ENCODE peak calls at places on chromosomes 3 and 15, in six cellular contexts. R is HepG2, B is HEK293T, W is GM12878, V is IMR-90, G is K562. T is an unnamed sample.

GRCh38 chr15:76176487-76177085 is 116.8 kb downstream of the TMEM266 start:
- DNase-seq in W (no peak), R (no peak), B (no peak), G (no peak), V (no peak), T (no peak)

GRCh38 chr15:100115711-100116090 is 226.1 kb downstream of the ADAMTS17 start:
- DNase-seq in W (no peak), G (no peak), B (no peak), R (no peak), V (peak), T (no peak)

GRCh38 chr3:46566040-46566631 is at the start of gene LRRC2:
- DNase-seq in R (no peak), W (no peak), V (peak), B (no peak), G (no peak), T (no peak)

GRCh38 chr15:72203507-72203837 is 5.9 kb upstream of the GRAMD2A start:
- DNase-seq in B (no peak), V (peak), R (no peak), W (no peak), G (no peak), T (peak)

GRCh38 chr15:39074341-39074740 is 506.5 kb upstream of the THBS1 start:
- DNase-seq in V (peak), G (no peak), W (no peak), B (no peak), R (no peak), T (no peak)

GRCh38 chr3:53806182-53807116 is 39.8 kb downstream of the CHDH start:
- DNase-seq in W (peak), B (no peak), V (peak), R (peak), G (no peak), T (peak)

GRCh38 chr15:99105516-99106341 is 849 bp downstream of the SYNM start:
- DNase-seq in B (no peak), R (no peak), V (peak), G (no peak), W (no peak), T (peak)

GRCh38 chr3:194320744-194321243 is 30.3 kb downstream of the CPN2 start:
- DNase-seq in G (no peak), W (no peak), R (peak), B (no peak), V (no peak), T (no peak)

GRCh38 chr3:106552401-106553043 is 683.7 kb upstream of the CBLB start:
- DNase-seq in G (no peak), W (no peak), R (no peak), B (no peak), V (no peak), T (no peak)

GRCh38 chr3:190514163-190515153 is 573 bp downstream of the IL1RAP start:
- DNase-seq in B (peak), R (peak), G (no peak), W (no peak), V (peak), T (peak)

GRCh38 chr3:127775398-127776109 is 46.8 kb downstream of the MGLL start:
- DNase-seq in V (peak), R (no peak), B (no peak), G (no peak), W (no peak), T (no peak)

GRCh38 chr3:186938716-186939115 is 8.4 kb downstream of the ST6GAL1 start:
- DNase-seq in W (no peak), B (no peak), V (peak), R (no peak), G (peak), T (no peak)

GRCh38 chr3:73927203-73927570 is 302.4 kb upstream of the PDZRN3 start:
- DNase-seq in B (no peak), V (no peak), W (no peak), R (no peak), G (no peak), T (no peak)

GRCh38 chr15:87209891-87210649 is 1046.5 kb downstream of the NTRK3 start:
- DNase-seq in G (no peak), R (no peak), W (no peak), B (no peak), V (no peak), T (no peak)

GRCh38 chr3:51395493-51396213 is 4.6 kb downstream of the RBM15B start:
- DNase-seq in B (no peak), R (no peak), G (no peak), V (peak), W (no peak), T (no peak)

GRCh38 chr15:72983812-72984211 is 68.5 kb upstream of the NEO1 start:
- DNase-seq in B (no peak), R (no peak), V (no peak), G (no peak), W (no peak), T (no peak)

GRCh38 chr15:74995779-74996765 is 709 bp downstream of the SCAMP5 start:
- DNase-seq in W (no peak), V (no peak), R (peak), G (no peak), B (no peak), T (no peak)

GRCh38 chr15:25659251-25659650 is 203.9 kb downstream of the ATP10A start:
- DNase-seq in V (no peak), B (no peak), G (no peak), W (no peak), R (no peak), T (no peak)

GRCh38 chr15:63501256-63502089 is 2.9 kb upstream of the USP3 start:
- DNase-seq in G (no peak), R (peak), B (peak), W (no peak), V (peak), T (peak)

GRCh38 chr3:159945930-159946329 is 42.7 kb upstream of the IL12A start:
- DNase-seq in G (no peak), B (no peak), R (no peak), V (no peak), W (no peak), T (no peak)

GRCh38 chr3:30282052-30282708 is 324.2 kb upstream of the TGFBR2 start:
- DNase-seq in B (no peak), R (peak), V (peak), G (no peak), W (no peak), T (peak)

GRCh38 chr3:146227486-146227885 is 23.4 kb downstream of the PLSCR4 start:
- DNase-seq in W (no peak), R (no peak), B (no peak), G (no peak), V (no peak), T (no peak)

GRCh38 chr3:43366880-43367279 is 80.5 kb downstream of the SNRK start:
- DNase-seq in B (no peak), R (no peak), V (no peak), W (no peak), G (no peak), T (no peak)

GRCh38 chr15:38040615-38041014 is 106.2 kb downstream of the TMCO5A start:
- DNase-seq in V (no peak), W (no peak), B (no peak), R (no peak), G (no peak), T (no peak)

GRCh38 chr3:176068750-176069149 is 1128.5 kb downstream of the TBL1XR1 start:
- DNase-seq in R (no peak), B (no peak), W (no peak), G (no peak), V (no peak), T (no peak)

GRCh38 chr15:60790641-60791040 is 311.7 kb upstream of the ICE2 start:
- DNase-seq in B (no peak), G (no peak), R (no peak), W (no peak), V (no peak), T (no peak)

GRCh38 chr15:26887926-26888666 is 21.2 kb downstream of the GABRA5 start:
- DNase-seq in G (no peak), V (no peak), B (no peak), R (no peak), W (no peak), T (peak)

GRCh38 chr3:54909236-54909635 is 18.6 kb downstream of the LRTM1 start:
- DNase-seq in B (no peak), V (no peak), G (no peak), R (no peak), W (no peak), T (no peak)

GRCh38 chr3:38578081-38578475 is 71.4 kb downstream of the SCN5A start:
- DNase-seq in R (no peak), G (no peak), V (no peak), W (no peak), B (no peak), T (no peak)

GRCh38 chr15:55334997-55335396 is 16.0 kb downstream of the PIGB start:
- DNase-seq in R (peak), W (no peak), G (no peak), B (no peak), V (peak), T (peak)

GRCh38 chr3:192545346-192545745 is 182.0 kb downstream of the FGF12 start:
- DNase-seq in R (no peak), V (no peak), B (no peak), W (no peak), G (no peak), T (no peak)

GRCh38 chr3:125990253-125990970 is 21.4 kb downstream of the ROPN1B start:
- DNase-seq in B (peak), W (peak), G (peak), V (peak), R (peak), T (peak)

GRCh38 chr3:94647131-94647530 is 584.3 kb downstream of the NSUN3 start:
- DNase-seq in G (no peak), B (no peak), V (no peak), W (no peak), R (peak), T (peak)

GRCh38 chr3:169658311-169658931 is 5.1 kb downstream of the MECOM start:
- DNase-seq in R (no peak), W (no peak), B (no peak), V (peak), G (no peak), T (no peak)

GRCh38 chr3:105649469-105649868 is 219.3 kb downstream of the CBLB start:
- DNase-seq in R (no peak), W (no peak), B (no peak), G (no peak), V (no peak), T (no peak)

GRCh38 chr15:48710952-48711495 is 65.5 kb upstream of the FBN1 start:
- DNase-seq in V (no peak), R (no peak), B (no peak), G (no peak), W (no peak), T (no peak)

GRCh38 chr15:51982013-51982769 is 10.6 kb upstream of the LEO1 start:
- DNase-seq in B (peak), G (peak), R (peak), W (peak), V (peak), T (peak)

GRCh38 chr3:46908986-46909534 is 31.5 kb downstream of the PTH1R start:
- DNase-seq in V (no peak), G (no peak), R (no peak), B (no peak), W (no peak), T (no peak)

GRCh38 chr3:119311191-119311925 is 17.2 kb downstream of the ARHGAP31 start:
- DNase-seq in W (no peak), G (no peak), R (no peak), B (no peak), V (peak), T (peak)

GRCh38 chr3:185630182-185630622 is 44.1 kb downstream of the SENP2 start:
- DNase-seq in B (no peak), R (no peak), V (peak), G (no peak), W (no peak), T (no peak)

GRCh38 chr3:196280689-196281463 is 6.7 kb downstream of the PCYT1A start:
- DNase-seq in R (no peak), W (no peak), G (no peak), V (no peak), B (no peak), T (no peak)
- TF ChIP-seq BHLHE40 in R (no peak), W (no peak), G (no peak), V (no peak), B (no peak), T (no peak)

GRCh38 chr15:92393287-92393993 is at the start of gene ST8SIA2:
- DNase-seq in W (no peak), V (no peak), G (no peak), R (no peak), B (peak), T (peak)
- TF ChIP-seq BHLHE40 in W (no peak), V (no peak), G (no peak), R (no peak), B (no peak), T (no peak)

DNA sequence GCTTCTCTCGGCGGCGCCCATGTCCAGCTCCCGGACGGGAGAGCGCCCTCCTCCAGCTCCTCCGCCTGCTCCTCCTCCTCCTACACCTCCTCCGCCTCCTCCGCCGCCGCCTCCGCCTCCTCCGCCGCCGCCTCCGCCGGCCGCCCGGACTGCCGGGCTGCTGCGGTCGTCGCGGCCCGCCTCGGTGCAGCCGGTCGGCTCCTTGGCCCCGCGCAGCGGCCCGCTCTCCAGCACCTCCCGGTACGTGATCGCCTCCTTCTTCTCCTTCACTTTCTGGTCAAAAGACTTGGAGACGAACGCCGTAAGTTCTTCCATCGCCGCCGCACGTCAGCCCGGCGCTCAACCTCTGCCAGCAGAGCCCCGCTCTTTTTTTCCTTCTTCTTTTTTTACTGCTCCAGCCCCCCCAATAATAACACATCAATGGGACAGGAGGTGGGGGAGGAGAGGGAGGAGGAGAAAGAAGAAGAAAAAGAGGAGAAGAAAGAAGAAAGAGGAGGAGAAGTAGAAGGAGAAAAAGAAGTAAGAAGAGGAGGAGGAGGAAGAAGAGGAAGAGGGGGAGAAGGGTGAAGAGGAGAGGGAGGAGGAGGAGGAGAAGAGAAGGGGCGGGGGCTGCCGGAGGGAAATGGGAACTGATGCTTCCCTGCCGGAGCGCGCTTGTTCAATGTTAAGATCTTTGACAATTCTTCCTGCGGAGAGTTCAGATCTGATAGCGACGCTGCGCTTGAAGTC is at the start of gene SHOX2:
- DNase-seq in B (peak), G (peak), W (no peak), R (no peak), V (peak), T (peak)
- TF ChIP-seq BHLHE40 in B (no peak), G (no peak), W (no peak), R (no peak), V (no peak), T (no peak)

GRCh38 chr3:122975924-122976293 is 51.7 kb downstream of the SEMA5B start:
- DNase-seq in W (no peak), R (no peak), V (peak), G (no peak), B (no peak), T (no peak)

GRCh38 chr3:122973893-122974615 is 53.5 kb downstream of the SEMA5B start:
- DNase-seq in W (no peak), G (no peak), B (no peak), R (no peak), V (no peak), T (no peak)

GRCh38 chr3:122975163-122975923 is 52.2 kb downstream of the SEMA5B start:
- DNase-seq in W (no peak), R (no peak), G (no peak), V (peak), B (no peak), T (no peak)

GRCh38 chr3:122977645-122978466 is 49.7 kb downstream of the SEMA5B start:
- DNase-seq in W (no peak), G (no peak), V (peak), R (peak), B (peak), T (peak)

GRCh38 chr3:122974764-122975162 is 52.8 kb downstream of the SEMA5B start:
- DNase-seq in B (no peak), W (no peak), R (no peak), V (peak), G (peak), T (no peak)
- TF ChIP-seq BHLHE40 in B (no peak), W (no peak), R (no peak), V (no peak), G (no peak), T (no peak)

GRCh38 chr3:188305220-188305619 is 151.3 kb downstream of the LPP start:
- DNase-seq in W (no peak), G (no peak), B (no peak), V (no peak), R (peak), T (no peak)

GRCh38 chr3:188303823-188304222 is 149.9 kb downstream of the LPP start:
- DNase-seq in B (no peak), V (no peak), R (no peak), W (no peak), G (no peak), T (no peak)

GRCh38 chr3:188306435-188306980 is 152.6 kb downstream of the LPP start:
- DNase-seq in B (no peak), G (no peak), W (no peak), R (no peak), V (no peak), T (no peak)

GRCh38 chr3:188310270-188310710 is 156.3 kb downstream of the LPP start:
- DNase-seq in G (no peak), R (no peak), V (no peak), W (no peak), B (no peak), T (no peak)

GRCh38 chr3:188309437-188310269 is 155.7 kb downstream of the LPP start:
- DNase-seq in W (peak), B (no peak), G (no peak), R (no peak), V (no peak), T (no peak)
- TF ChIP-seq BHLHE40 in W (no peak), B (no peak), G (no peak), R (no peak), V (no peak), T (no peak)

GRCh38 chr3:9066141-9066540 is 102.9 kb upstream of the RAD18 start:
- DNase-seq in V (no peak), G (no peak), B (no peak), W (no peak), R (no peak), T (no peak)
- TF ChIP-seq BHLHE40 in V (no peak), G (no peak), B (no peak), W (no peak), R (no peak), T (no peak)

DNA sequence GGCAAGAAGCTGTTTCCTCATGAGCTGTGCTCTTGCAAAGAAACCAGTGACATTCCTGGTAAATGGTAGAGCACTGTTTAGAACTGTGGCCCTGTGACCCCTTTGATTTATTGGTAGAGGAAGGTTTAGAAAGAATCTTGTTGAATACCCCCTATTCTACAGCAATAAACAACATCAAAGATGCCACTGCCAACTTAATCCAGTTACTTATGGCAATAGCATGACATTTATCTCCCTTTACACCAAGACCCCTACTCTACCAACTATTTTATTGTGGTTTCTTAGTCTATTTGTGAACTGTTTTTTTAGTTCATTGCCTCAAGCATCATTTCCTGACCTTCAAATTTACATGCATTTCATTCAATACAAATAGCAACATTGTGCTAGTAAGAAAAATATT is 288.6 kb downstream of the EPHA3 start:
- DNase-seq in G (no peak), R (no peak), B (no peak), V (no peak), W (no peak), T (no peak)
- TF ChIP-seq BHLHE40 in G (no peak), R (no peak), B (no peak), V (no peak), W (no peak), T (no peak)

T was measured in A549.